ENCODE peak calls at places on chromosomes 1 and 21, in five cellular contexts. One of them, this sample, is unnamed.

GRCh38 chr1:93467606-93468005 is 19.7 kb downstream of the FNBP1L start:
- DNase-seq in GM23338: no peak
- DNase-seq in cardiac fibroblast: no peak
- DNase-seq in GM10248: no peak
- DNase-seq in cardiac muscle cell: no peak
- DNase-seq in this sample: no peak

GRCh38 chr21:35635261-35635660 is 425.1 kb downstream of the SETD4 start:
- DNase-seq in GM23338: no peak
- DNase-seq in cardiac fibroblast: peak
- DNase-seq in GM10248: no peak
- DNase-seq in cardiac muscle cell: peak
- DNase-seq in this sample: no peak

GRCh38 chr21:45380566-45380965 is 24.4 kb upstream of the COL18A1 start:
- DNase-seq in GM23338: no peak
- DNase-seq in cardiac fibroblast: no peak
- DNase-seq in GM10248: no peak
- DNase-seq in cardiac muscle cell: no peak
- DNase-seq in this sample: peak

GRCh38 chr1:3473381-3473844 is 18.9 kb downstream of the ARHGEF16 start:
- DNase-seq in GM23338: no peak
- DNase-seq in cardiac fibroblast: peak
- DNase-seq in GM10248: no peak
- DNase-seq in cardiac muscle cell: peak
- DNase-seq in this sample: no peak

GRCh38 chr1:9061949-9062555 is 7.4 kb downstream of the SLC2A5 start:
- DNase-seq in GM23338: no peak
- DNase-seq in cardiac fibroblast: peak
- DNase-seq in GM10248: no peak
- DNase-seq in cardiac muscle cell: peak
- DNase-seq in this sample: no peak

GRCh38 chr1:16013220-16013907 is 4.5 kb downstream of the HSPB7 start:
- DNase-seq in GM23338: peak
- DNase-seq in cardiac fibroblast: peak
- DNase-seq in GM10248: peak
- DNase-seq in cardiac muscle cell: peak
- DNase-seq in this sample: peak

GRCh38 chr1:151443846-151444790 is 15.2 kb downstream of the POGZ start:
- DNase-seq in GM23338: peak
- DNase-seq in cardiac fibroblast: peak
- DNase-seq in GM10248: peak
- DNase-seq in cardiac muscle cell: peak
- DNase-seq in this sample: peak

GRCh38 chr1:95233321-95233736 is 681 bp upstream of the RWDD3 start:
- DNase-seq in GM23338: peak
- DNase-seq in cardiac fibroblast: no peak
- DNase-seq in GM10248: no peak
- DNase-seq in cardiac muscle cell: peak
- DNase-seq in this sample: no peak

GRCh38 chr1:161549652-161550051 is at the start of gene FCGR3A:
- DNase-seq in GM23338: no peak
- DNase-seq in cardiac fibroblast: no peak
- DNase-seq in GM10248: no peak
- DNase-seq in cardiac muscle cell: no peak
- DNase-seq in this sample: peak

GRCh38 chr21:35637431-35637830 is 422.9 kb downstream of the SETD4 start:
- DNase-seq in GM23338: no peak
- DNase-seq in cardiac fibroblast: peak
- DNase-seq in GM10248: no peak
- DNase-seq in cardiac muscle cell: peak
- DNase-seq in this sample: no peak

DNA sequence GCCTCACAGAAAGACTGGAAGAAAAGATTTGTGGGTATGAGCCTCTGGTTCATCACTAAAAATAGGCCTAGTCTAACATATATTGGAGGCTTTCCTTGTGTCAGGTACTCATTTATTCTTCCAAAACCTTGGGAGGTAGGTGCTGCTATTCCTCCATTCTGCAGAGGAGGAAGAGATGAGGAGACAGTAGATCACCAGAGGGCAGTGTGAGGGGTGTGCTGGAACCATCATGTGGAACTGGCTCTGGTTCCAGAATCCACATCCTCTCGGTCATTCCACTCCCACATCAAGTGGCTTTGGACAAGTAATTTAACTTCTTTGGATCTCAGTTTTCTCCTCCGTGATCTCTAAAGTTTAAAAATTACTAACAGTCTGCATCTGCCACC is 7.4 kb upstream of the INKA2 start:
- DNase-seq in GM23338: no peak
- DNase-seq in cardiac fibroblast: no peak
- DNase-seq in GM10248: no peak
- DNase-seq in cardiac muscle cell: no peak
- DNase-seq in this sample: no peak
- TF ChIP-seq CTCF in GM23338: peak
- TF ChIP-seq CTCF in cardiac fibroblast: no peak
- TF ChIP-seq CTCF in GM10248: no peak
- TF ChIP-seq CTCF in cardiac muscle cell: no peak
- TF ChIP-seq CTCF in this sample: no peak

DNA sequence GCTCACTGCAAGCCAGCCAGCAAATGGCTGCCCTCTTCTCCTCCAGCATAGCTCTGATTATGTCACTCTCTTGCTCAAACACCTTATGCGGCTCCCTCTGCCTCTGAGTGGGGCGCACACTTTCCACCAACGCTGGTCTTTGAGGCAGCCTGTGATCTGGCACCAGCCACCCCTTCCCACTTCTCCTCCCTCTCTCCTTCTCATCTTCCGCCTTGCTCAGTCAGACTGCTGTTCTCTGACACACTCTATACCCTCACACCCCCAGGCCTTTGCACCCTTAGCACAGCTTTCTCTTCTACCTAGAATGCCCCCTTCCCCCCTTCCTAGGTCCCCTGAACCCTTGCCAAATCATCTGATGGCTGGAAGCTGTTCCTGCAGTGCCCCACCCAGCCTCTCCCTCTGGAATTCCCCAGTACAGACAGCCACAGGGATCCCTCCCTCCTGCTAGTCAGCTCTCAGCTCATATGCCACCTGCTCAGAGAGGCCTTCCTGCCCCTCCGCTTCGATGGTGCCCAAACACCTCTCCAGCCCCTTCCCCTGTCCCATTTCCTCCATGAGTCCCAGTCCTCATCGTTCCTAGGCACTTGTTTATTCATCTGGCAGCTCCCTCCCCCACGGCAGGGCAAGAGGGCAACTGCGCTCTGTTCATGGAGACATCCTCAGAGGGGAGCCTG is 21.8 kb upstream of the PEF1 start:
- DNase-seq in GM23338: no peak
- DNase-seq in cardiac fibroblast: peak
- DNase-seq in GM10248: no peak
- DNase-seq in cardiac muscle cell: peak
- DNase-seq in this sample: no peak
- TF ChIP-seq CTCF in GM23338: no peak
- TF ChIP-seq CTCF in cardiac fibroblast: no peak
- TF ChIP-seq CTCF in GM10248: no peak
- TF ChIP-seq CTCF in cardiac muscle cell: no peak
- TF ChIP-seq CTCF in this sample: no peak

DNA sequence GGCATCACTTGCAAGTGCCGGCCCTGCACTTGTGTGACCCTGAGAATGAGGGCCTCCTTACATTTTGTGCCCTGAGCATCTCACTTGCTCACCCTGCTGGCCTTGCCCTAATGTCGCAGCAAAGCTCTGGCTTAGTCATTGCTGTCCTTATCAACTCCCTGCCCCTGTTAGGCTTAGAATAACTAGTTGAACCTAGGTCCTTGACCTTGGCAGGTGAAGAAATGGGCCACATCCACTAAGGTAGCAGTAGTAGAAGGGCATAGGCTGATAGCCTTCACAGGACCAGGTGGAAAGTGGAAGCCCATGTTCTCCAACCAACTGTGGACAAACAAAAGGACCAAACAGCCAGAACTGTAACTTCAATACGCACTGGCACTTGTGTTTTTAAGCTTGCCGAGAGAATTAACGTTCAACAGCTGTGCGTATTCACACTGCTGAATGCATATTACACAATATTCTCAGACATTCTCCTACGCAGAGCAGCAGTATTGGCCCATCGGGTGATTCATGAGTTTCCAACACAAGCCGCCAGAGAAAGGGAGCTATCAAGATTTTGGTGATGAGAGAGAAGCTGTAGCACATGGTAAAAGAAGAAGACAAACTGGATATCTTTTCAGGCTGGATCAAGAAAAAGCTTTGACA is 27.7 kb upstream of the PTGFRN start:
- DNase-seq in GM23338: peak
- DNase-seq in cardiac fibroblast: peak
- DNase-seq in GM10248: peak
- DNase-seq in cardiac muscle cell: peak
- DNase-seq in this sample: peak
- TF ChIP-seq CTCF in GM23338: peak
- TF ChIP-seq CTCF in cardiac fibroblast: peak
- TF ChIP-seq CTCF in GM10248: peak
- TF ChIP-seq CTCF in cardiac muscle cell: peak
- TF ChIP-seq CTCF in this sample: no peak

GRCh38 chr1:156877433-156877832 is 16.1 kb upstream of the PEAR1 start:
- DNase-seq in GM23338: no peak
- DNase-seq in cardiac fibroblast: no peak
- DNase-seq in GM10248: no peak
- DNase-seq in cardiac muscle cell: no peak
- DNase-seq in this sample: no peak

GRCh38 chr1:156874142-156874541 is 13.5 kb downstream of the NTRK1 start:
- DNase-seq in GM23338: no peak
- DNase-seq in cardiac fibroblast: no peak
- DNase-seq in GM10248: no peak
- DNase-seq in cardiac muscle cell: no peak
- DNase-seq in this sample: no peak

GRCh38 chr1:156874572-156874971 is 13.9 kb downstream of the NTRK1 start:
- DNase-seq in GM23338: no peak
- DNase-seq in cardiac fibroblast: no peak
- DNase-seq in GM10248: no peak
- DNase-seq in cardiac muscle cell: no peak
- DNase-seq in this sample: no peak

GRCh38 chr1:156875067-156875615 is 14.5 kb downstream of the NTRK1 start:
- DNase-seq in GM23338: no peak
- DNase-seq in cardiac fibroblast: no peak
- DNase-seq in GM10248: no peak
- DNase-seq in cardiac muscle cell: no peak
- DNase-seq in this sample: no peak

DNA sequence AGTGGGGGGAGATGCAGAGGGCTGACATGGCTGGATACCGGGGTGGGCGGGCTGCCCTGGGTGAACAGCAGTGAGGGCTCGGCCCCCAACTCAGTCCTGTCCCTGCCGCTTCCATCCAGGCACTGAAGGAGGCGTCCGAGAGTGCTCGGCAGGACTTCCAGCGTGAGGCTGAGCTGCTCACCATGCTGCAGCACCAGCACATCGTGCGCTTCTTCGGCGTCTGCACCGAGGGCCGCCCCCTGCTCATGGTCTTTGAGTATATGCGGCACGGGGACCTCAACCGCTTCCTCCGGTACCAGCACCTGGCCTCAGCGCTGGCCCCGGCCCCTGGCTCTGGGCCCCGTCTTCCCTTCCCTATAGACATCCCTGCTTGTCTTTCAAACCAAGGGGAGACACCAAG is 15.6 kb downstream of the NTRK1 start:
- DNase-seq in GM23338: peak
- DNase-seq in cardiac fibroblast: no peak
- DNase-seq in GM10248: no peak
- DNase-seq in cardiac muscle cell: no peak
- DNase-seq in this sample: no peak
- TF ChIP-seq CTCF in GM23338: peak
- TF ChIP-seq CTCF in cardiac fibroblast: no peak
- TF ChIP-seq CTCF in GM10248: no peak
- TF ChIP-seq CTCF in cardiac muscle cell: peak
- TF ChIP-seq CTCF in this sample: no peak

DNA sequence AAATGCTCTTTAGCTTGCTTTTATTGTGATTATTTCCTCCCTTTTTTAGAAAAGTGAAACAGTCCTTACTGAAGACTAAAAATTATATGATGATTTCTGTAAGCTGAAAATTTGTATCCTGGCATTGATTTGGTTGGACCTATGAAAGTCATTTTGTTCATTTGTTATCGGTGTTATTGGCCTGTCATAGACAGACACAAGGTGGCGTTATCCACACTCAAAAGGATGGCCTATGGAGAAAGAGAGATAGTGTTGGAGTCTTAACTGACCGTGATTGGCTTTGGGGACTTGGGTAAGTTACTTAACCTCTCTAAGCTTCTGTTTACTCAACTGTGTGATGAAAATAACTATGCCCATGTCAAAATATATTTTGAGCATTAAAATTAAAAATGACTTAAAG is 203.6 kb upstream of the CHODL start:
- DNase-seq in GM23338: peak
- DNase-seq in cardiac fibroblast: peak
- DNase-seq in GM10248: no peak
- DNase-seq in cardiac muscle cell: peak
- DNase-seq in this sample: no peak
- TF ChIP-seq CTCF in GM23338: peak
- TF ChIP-seq CTCF in cardiac fibroblast: no peak
- TF ChIP-seq CTCF in GM10248: peak
- TF ChIP-seq CTCF in cardiac muscle cell: peak
- TF ChIP-seq CTCF in this sample: no peak

This sample was measured in CD14-positive monocyte.